ENCODE peak calls at places on chromosomes 12 and 14, in five cellular contexts. Q is stimulated activated CD8-positive, alpha-beta memory T cell treated with anti-CD3 and anti-CD28 coated beads, Interleukin-15, amount 100 ng/mL, for 1 hour; K is left ventricle myocardium inferior; C is endothelial cell of umbilical vein; Y is AG20443. F is an unnamed sample.

GRCh38 chr12:53750812-53751335 is 905 bp downstream of the CISTR start:
- DNase-seq in Q (no peak), K (peak), C (no peak), Y (no peak), F (no peak)

GRCh38 chr12:76029982-76030377 is 1.6 kb downstream of the PHLDA1 start:
- DNase-seq in Q (no peak), K (no peak), C (peak), Y (peak), F (no peak)

GRCh38 chr12:109671482-109671881 is 42.1 kb upstream of the FAM222A start:
- DNase-seq in Q (no peak), K (no peak), C (no peak), Y (no peak), F (no peak)

GRCh38 chr12:124613151-124613585 is 45.8 kb upstream of the NCOR2 start:
- DNase-seq in Q (no peak), K (no peak), C (peak), Y (no peak), F (no peak)

GRCh38 chr12:10384191-10384590 is 5.7 kb downstream of the KLRK1 start:
- DNase-seq in Q (no peak), K (no peak), C (no peak), Y (no peak), F (no peak)

GRCh38 chr12:59181378-59181777 is 261.1 kb upstream of the LRIG3 start:
- DNase-seq in Q (no peak), K (no peak), C (no peak), Y (no peak), F (no peak)

GRCh38 chr12:77166711-77167110 is 101.3 kb upstream of the E2F7 start:
- DNase-seq in Q (no peak), K (no peak), C (no peak), Y (peak), F (no peak)

GRCh38 chr12:110183386-110183785 is 59.2 kb downstream of the IFT81 start:
- DNase-seq in Q (no peak), K (no peak), C (no peak), Y (no peak), F (no peak)

GRCh38 chr12:63445266-63445665 is 223.0 kb downstream of the DPY19L2 start:
- DNase-seq in Q (no peak), K (no peak), C (no peak), Y (no peak), F (no peak)

GRCh38 chr12:96501139-96501741 is 11.9 kb downstream of the CFAP54 start:
- DNase-seq in Q (no peak), K (peak), C (peak), Y (peak), F (no peak)

GRCh38 chr12:30440826-30441602 is 254.7 kb downstream of the IPO8 start:
- DNase-seq in Q (no peak), K (no peak), C (peak), Y (peak), F (no peak)

GRCh38 chr14:89445252-89445973 is 28.4 kb upstream of the FOXN3 start:
- DNase-seq in Q (no peak), K (no peak), C (no peak), Y (no peak), F (no peak)

GRCh38 chr14:99505089-99505488 is 23.9 kb downstream of the CCNK start:
- DNase-seq in Q (no peak), K (no peak), C (peak), Y (no peak), F (no peak)

GRCh38 chr12:10169094-10169493 is 2.8 kb downstream of the OLR1 start:
- DNase-seq in Q (no peak), K (no peak), C (no peak), Y (no peak), F (no peak)

GRCh38 chr12:33588082-33588712 is 148.6 kb upstream of the SYT10 start:
- DNase-seq in Q (no peak), K (no peak), C (no peak), Y (peak), F (no peak)

GRCh38 chr12:2794261-2794735 is 472 bp upstream of the FKBP4 start:
- DNase-seq in Q (no peak), K (no peak), C (no peak), Y (no peak), F (peak)

GRCh38 chr12:33427071-33427470 is 12.5 kb downstream of the SYT10 start:
- DNase-seq in Q (no peak), K (no peak), C (no peak), Y (no peak), F (no peak)

F was measured in memory B cell.